ENCODE peak calls at places on chromosomes 11 and 22, in six cellular contexts. S, G, E, F, O and L are unnamed samples.

GRCh38 chr11:111435046-111435698 is 56.1 kb upstream of the POU2AF1 start:
- DNase-seq in S (no peak), O (no peak), F (no peak), G (no peak), E (no peak), L (no peak)

GRCh38 chr11:73633999-73634398 is 12.4 kb upstream of the PLEKHB1 start:
- DNase-seq in O (no peak), F (no peak), E (no peak), S (no peak), G (no peak), L (no peak)

GRCh38 chr22:19291218-19291579 is 320 bp downstream of the CLTCL1 start:
- DNase-seq in E (no peak), O (peak; percentile 23), G (peak; percentile 20), S (no peak), F (no peak), L (peak; percentile 73)

GRCh38 chr11:35968386-35969088 is 24.7 kb downstream of the LDLRAD3 start:
- DNase-seq in G (no peak), E (no peak), S (peak; percentile 33), O (no peak), F (no peak), L (no peak)

GRCh38 chr11:71086687-71087258 is 165.6 kb downstream of the SHANK2 start:
- DNase-seq in G (no peak), O (no peak), S (peak; percentile 10), F (peak; percentile 63), E (no peak), L (peak; percentile 28)

GRCh38 chr22:49934891-49935557 is 16.6 kb downstream of the CRELD2 start:
- DNase-seq in G (peak; percentile 73), S (peak; percentile 39), E (no peak), F (no peak), O (peak; percentile 91), L (peak; percentile 76)

GRCh38 chr11:73189723-73190556 is 28.1 kb upstream of the P2RY2 start:
- DNase-seq in F (no peak), G (no peak), E (no peak), O (no peak), S (no peak), L (no peak)

GRCh38 chr22:44392446-44392921 is 79.7 kb upstream of the SHISAL1 start:
- DNase-seq in E (no peak), F (peak; percentile 69), O (no peak), G (no peak), S (peak; percentile 11), L (no peak)

GRCh38 chr11:36139767-36140166 is 149.5 kb downstream of the COMMD9 start:
- DNase-seq in E (no peak), S (peak; percentile 49), F (peak; percentile 17), G (no peak), O (no peak), L (no peak)

GRCh38 chr11:67351275-67352005 is 1.9 kb downstream of the POLD4 start:
- DNase-seq in F (peak; percentile 94), E (no peak), S (peak; percentile 80), G (peak; percentile 66), O (peak; percentile 47), L (peak; percentile 89)

GRCh38 chr11:28100665-28101064 is 7.3 kb downstream of the KIF18A start:
- DNase-seq in F (no peak), E (no peak), O (no peak), S (no peak), G (no peak), L (no peak)

GRCh38 chr11:11894486-11894885 is 52.7 kb downstream of the USP47 start:
- DNase-seq in S (peak; percentile 17), F (no peak), E (no peak), O (no peak), G (no peak), L (no peak)

GRCh38 chr22:20591660-20592310 is 84.4 kb downstream of the MED15 start:
- DNase-seq in F (no peak), G (no peak), O (no peak), S (peak; percentile 13), E (no peak), L (peak; percentile 26)

GRCh38 chr11:79019981-79020380 is 420.8 kb downstream of the TENM4 start:
- DNase-seq in E (no peak), F (no peak), G (no peak), S (no peak), O (no peak), L (no peak)

GRCh38 chr22:46576556-46577351 is 39.3 kb upstream of the CELSR1 start:
- DNase-seq in F (peak; percentile 43), E (no peak), S (peak; percentile 35), G (peak; percentile 59), O (no peak), L (peak; percentile 84)

GRCh38 chr22:17475318-17476212 is 87.7 kb upstream of the SLC25A18 start:
- DNase-seq in F (no peak), E (no peak), S (no peak), O (no peak), G (no peak), L (no peak)

GRCh38 chr22:17698948-17699347 is 60.4 kb downstream of the BCL2L13 start:
- DNase-seq in G (no peak), S (no peak), E (no peak), O (no peak), F (no peak), L (no peak)

GRCh38 chr22:49943405-49943765 is 17.2 kb upstream of the PIM3 start:
- DNase-seq in O (no peak), S (no peak), F (no peak), G (no peak), E (no peak), L (no peak)

GRCh38 chr22:36417281-36417686 is 29.5 kb upstream of the MYH9 start:
- DNase-seq in F (peak; percentile 90), G (no peak), E (peak; percentile 98), S (peak; percentile 73), O (no peak), L (no peak)

GRCh38 chr11:107259826-107260225 is 197.8 kb downstream of the CWF19L2 start:
- DNase-seq in E (no peak), F (no peak), O (no peak), G (no peak), S (no peak), L (no peak)

GRCh38 chr11:111417011-111417765 is 38.1 kb upstream of the POU2AF1 start:
- DNase-seq in F (no peak), O (no peak), G (no peak), S (peak; percentile 73), E (no peak), L (peak; percentile 12)

GRCh38 chr11:102364991-102365390 is 18.0 kb downstream of the BIRC2 start:
- DNase-seq in S (no peak), E (no peak), O (no peak), F (no peak), G (no peak), L (no peak)

GRCh38 chr11:102368472-102368871 is 21.5 kb downstream of the BIRC2 start:
- DNase-seq in E (no peak), O (no peak), F (no peak), S (no peak), G (no peak), L (no peak)

GRCh38 chr11:102367364-102367763 is 20.4 kb downstream of the BIRC2 start:
- DNase-seq in O (no peak), E (no peak), S (peak; percentile 23), G (peak; percentile 58), F (peak; percentile 59), L (peak; percentile 68)
- H3K36me3 ChIP-seq in O (peaks cover 34% of the 10 kb centered on the region), E (peaks cover 13% of the 10 kb centered on the region), S (peaks cover 21% of the 10 kb centered on the region), G (peaks cover 44% of the 10 kb centered on the region), F (peaks cover 26% of the 10 kb centered on the region), L (peaks cover 63% of the 10 kb centered on the region)

DNA sequence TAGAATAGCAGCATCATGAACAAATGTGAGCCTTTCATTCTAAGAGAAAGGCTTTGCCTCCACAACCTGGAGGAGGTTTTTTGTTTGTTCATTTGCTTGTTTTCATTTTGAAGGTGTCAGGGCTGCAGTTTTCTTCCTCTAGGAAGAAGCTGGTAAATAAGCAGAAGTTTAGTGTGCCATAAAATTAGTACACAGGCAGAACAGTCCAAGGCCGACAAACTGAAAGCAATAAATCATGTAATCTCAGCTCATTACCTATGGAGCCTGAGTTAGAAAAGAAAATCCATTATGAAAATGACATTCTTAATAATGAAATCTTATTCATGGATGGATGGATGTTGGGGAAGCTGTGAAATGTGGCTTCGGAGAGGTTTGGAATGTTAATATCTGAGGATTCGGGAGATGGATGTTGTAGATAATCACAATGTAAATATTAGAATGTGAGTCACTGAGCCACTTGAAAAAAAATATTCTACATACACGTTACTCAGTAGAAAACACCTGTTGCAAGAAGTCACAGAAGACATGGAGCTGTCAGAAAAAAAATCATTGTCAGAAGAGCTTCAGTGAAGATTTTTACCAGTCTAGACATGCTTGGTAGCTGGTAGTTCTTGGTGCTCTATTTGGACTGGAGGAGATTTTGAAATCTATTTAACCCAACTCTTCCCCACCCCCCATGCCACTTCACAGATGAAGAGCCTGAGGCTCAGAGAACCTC is 15.0 kb upstream of the ZDHHC13 start:
- DNase-seq in E (no peak), O (no peak), F (peak; percentile 79), S (no peak), G (no peak), L (no peak)
- H3K4me3 ChIP-seq in E (no peak overlapping the region), O (no peak overlapping the region), F (no peak overlapping the region), S (no peak overlapping the region), G (no peak overlapping the region), L (no peak overlapping the region)

GRCh38 chr11:959608-960007 is 33.9 kb downstream of the AP2A2 start:
- DNase-seq in F (no peak), S (no peak), O (no peak), G (no peak), E (no peak), L (no peak)
- H3K36me3 ChIP-seq in F (peaks cover 17% of the 10 kb centered on the region), S (peaks cover 33% of the 10 kb centered on the region), O (peaks cover 10% of the 10 kb centered on the region), G (peaks cover 48% of the 10 kb centered on the region), E (peaks cover 7% of the 10 kb centered on the region), L (peaks cover 45% of the 10 kb centered on the region)

DNA sequence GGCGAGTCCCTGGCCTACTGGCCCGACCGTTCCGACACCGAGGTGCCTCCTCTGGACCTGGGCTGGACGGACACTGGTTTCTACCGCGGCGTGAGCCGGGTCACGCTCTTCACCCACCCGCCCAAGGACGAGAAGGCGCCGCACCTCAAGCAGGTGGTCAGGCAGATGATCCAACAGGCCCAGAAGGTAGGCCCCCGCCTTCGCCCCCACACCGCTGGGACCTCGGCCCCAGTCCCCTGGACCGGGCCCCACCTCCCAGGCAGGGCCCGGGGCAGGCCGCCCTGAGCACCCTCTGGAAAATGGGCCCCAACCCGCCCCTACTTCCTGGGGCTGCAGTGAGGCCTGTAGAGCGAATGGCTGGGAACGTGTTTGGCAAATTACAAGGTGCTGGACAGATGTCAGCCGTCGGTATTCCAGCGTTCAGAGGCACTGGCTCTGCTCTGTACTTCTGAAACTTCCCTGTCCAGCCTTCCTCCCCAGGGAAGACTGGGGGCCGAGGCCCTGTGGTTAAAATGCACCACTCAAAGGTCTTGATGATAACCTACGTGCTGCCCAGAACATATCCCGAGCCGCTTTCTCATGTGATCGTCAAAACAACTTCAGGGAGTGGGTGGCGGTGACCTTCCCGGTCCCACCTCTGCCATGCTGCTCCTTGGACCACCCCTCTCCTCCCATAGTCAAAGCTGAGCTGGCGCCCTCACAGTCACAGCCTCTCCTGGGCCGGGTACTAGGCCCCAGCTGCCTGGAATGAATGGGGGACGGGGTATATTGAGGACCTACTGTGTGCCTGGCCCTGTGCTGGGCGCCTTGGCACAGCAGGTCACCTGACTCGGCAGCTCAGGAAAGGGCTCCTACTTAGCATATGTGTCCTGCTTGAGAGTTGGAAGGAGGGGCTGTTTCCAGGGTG is 845 bp downstream of the FAM83F start:
- DNase-seq in O (no peak), E (no peak), F (no peak), G (no peak), S (no peak), L (no peak)
- H3K4me3 ChIP-seq in O (peak overlapping the region; percentile 27), E (peak overlapping the region; percentile 80), F (peak overlapping the region; percentile 82), G (no peak overlapping the region), S (no peak overlapping the region), L (no peak overlapping the region)